ENCODE peak calls at places on chromosomes 5 and 9, in four cellular contexts. E, C, T and R are unnamed samples.

GRCh38 chr9:125430161-125430485 is 168.5 kb downstream of the GAPVD1 start:
- DNase-seq in E (no peak), C (no peak), T (no peak), R (no peak)

GRCh38 chr5:177094224-177095087 is 7.7 kb downstream of the FGFR4 start:
- DNase-seq in E (no peak), C (no peak), T (no peak), R (no peak)

GRCh38 chr9:34490360-34490759 is 31.8 kb downstream of the DNAI1 start:
- DNase-seq in E (no peak), C (no peak), T (no peak), R (no peak)

GRCh38 chr9:123049589-123050222 is 16.2 kb downstream of the GPR21 start:
- DNase-seq in E (no peak), C (no peak), T (no peak), R (no peak)

GRCh38 chr5:59061377-59061776 is 478.5 kb downstream of the RAB3C start:
- DNase-seq in E (no peak), C (no peak), T (no peak), R (no peak)

GRCh38 chr9:81083821-81084512 is 605.4 kb downstream of the TLE1 start:
- DNase-seq in E (no peak), C (no peak), T (no peak), R (no peak)

GRCh38 chr5:157072508-157072907 is 13.6 kb upstream of the HAVCR1 start:
- DNase-seq in E (no peak), C (peak; percentile 16), T (no peak), R (no peak)

GRCh38 chr5:2752059-2752874 is 790 bp upstream of the IRX2 start:
- DNase-seq in E (no peak), C (no peak), T (peak; percentile 62), R (no peak)

GRCh38 chr9:121313458-121314152 is 45.6 kb downstream of the GSN start:
- DNase-seq in E (no peak), C (no peak), T (no peak), R (no peak)

GRCh38 chr5:172110921-172111873 is 76.8 kb downstream of the STK10 start:
- DNase-seq in E (no peak), C (peak; percentile 91), T (no peak), R (peak; percentile 61)

GRCh38 chr5:137296213-137296702 is 202.9 kb downstream of the SPOCK1 start:
- DNase-seq in E (no peak), C (no peak), T (peak; percentile 79), R (no peak)

GRCh38 chr5:140293091-140293996 is 9.6 kb downstream of the PFDN1 start:
- DNase-seq in E (no peak), C (no peak), T (no peak), R (peak; percentile 6)

GRCh38 chr5:139877129-139877597 is 81.6 kb downstream of the PSD2 start:
- DNase-seq in E (peak; percentile 31), C (no peak), T (no peak), R (no peak)

GRCh38 chr5:36457511-36458260 is 148.7 kb upstream of the SLC1A3 start:
- DNase-seq in E (no peak), C (no peak), T (no peak), R (no peak)

GRCh38 chr5:93791520-93791972 is 50.1 kb upstream of the POU5F2 start:
- DNase-seq in E (peak; percentile 34), C (no peak), T (no peak), R (no peak)

GRCh38 chr9:37835821-37836220 is 35.2 kb downstream of the DCAF10 start:
- DNase-seq in E (no peak), C (no peak), T (no peak), R (no peak)